ENCODE peak calls at places on chromosomes 7 and 10, in ten cellular contexts. U, P, E, I, G, S, J, X, C and D are unnamed samples.

GRCh38 chr10:89773081-89773480 is 71.7 kb downstream of the KIF20B start:
- DNase-seq in U (no peak), P (no peak), E (no peak), I (peak), G (no peak), S (no peak), J (no peak), X (no peak), C (peak), D (peak)

GRCh38 chr10:114868801-114869200 is 47.2 kb downstream of the FHIP2A start:
- DNase-seq in U (no peak), P (no peak), E (no peak), I (peak), G (no peak), S (no peak), J (no peak), X (no peak), C (peak), D (no peak)

GRCh38 chr10:13816195-13816926 is 229.6 kb downstream of the PRPF18 start:
- DNase-seq in U (peak), P (no peak), E (peak), I (peak), G (peak), S (no peak), J (peak), X (peak), C (peak), D (no peak)

GRCh38 chr10:103855852-103856496 is 598 bp upstream of the SH3PXD2A start:
- DNase-seq in U (no peak), P (no peak), E (no peak), I (no peak), G (no peak), S (no peak), J (no peak), X (no peak), C (no peak), D (no peak)

GRCh38 chr10:28082316-28082715 is 83.4 kb upstream of the ODAD2 start:
- DNase-seq in U (no peak), P (no peak), E (no peak), I (no peak), G (no peak), S (no peak), J (no peak), X (no peak), C (no peak), D (no peak)

GRCh38 chr7:99791021-99791420 is 7.0 kb upstream of the CYP3A4 start:
- DNase-seq in U (no peak), P (no peak), E (no peak), I (peak), G (no peak), S (no peak), J (no peak), X (no peak), C (peak), D (peak)

GRCh38 chr10:113965077-113965476 is 78.6 kb upstream of the ADRB1 start:
- DNase-seq in U (no peak), P (no peak), E (no peak), I (no peak), G (no peak), S (peak), J (no peak), X (no peak), C (no peak), D (no peak)

GRCh38 chr10:83214178-83214577 is 925.1 kb upstream of the GHITM start:
- DNase-seq in U (no peak), P (no peak), E (no peak), I (no peak), G (no peak), S (no peak), J (no peak), X (no peak), C (no peak), D (no peak)

GRCh38 chr7:132519936-132520335 is 56.3 kb downstream of the PLXNA4 start:
- DNase-seq in U (no peak), P (no peak), E (no peak), I (no peak), G (no peak), S (no peak), J (no peak), X (no peak), C (no peak), D (no peak)

GRCh38 chr7:148790850-148791249 is 92.1 kb downstream of the CUL1 start:
- DNase-seq in U (no peak), P (no peak), E (no peak), I (no peak), G (no peak), S (no peak), J (no peak), X (no peak), C (no peak), D (no peak)

GRCh38 chr7:85764034-85764433 is 577.2 kb upstream of the SEMA3D start:
- DNase-seq in U (no peak), P (no peak), E (no peak), I (no peak), G (no peak), S (no peak), J (no peak), X (no peak), C (no peak), D (no peak)

GRCh38 chr10:98382691-98383101 is 32.3 kb downstream of the PYROXD2 start:
- DNase-seq in U (no peak), P (no peak), E (no peak), I (no peak), G (no peak), S (no peak), J (no peak), X (no peak), C (peak), D (no peak)

GRCh38 chr7:87148332-87148955 is 3.8 kb upstream of the DMTF1 start:
- DNase-seq in U (peak), P (no peak), E (no peak), I (peak), G (peak), S (no peak), J (peak), X (no peak), C (peak), D (no peak)

GRCh38 chr7:69564454-69565417 is 33.5 kb upstream of the AUTS2 start:
- DNase-seq in U (peak), P (no peak), E (no peak), I (peak), G (no peak), S (peak), J (peak), X (no peak), C (no peak), D (no peak)

GRCh38 chr7:98314469-98314868 is 33.0 kb downstream of the BRI3 start:
- DNase-seq in U (peak), P (no peak), E (no peak), I (peak), G (no peak), S (peak), J (no peak), X (no peak), C (peak), D (no peak)

GRCh38 chr10:50641636-50642035 is 17.9 kb upstream of the SGMS1 start:
- DNase-seq in U (no peak), P (no peak), E (no peak), I (peak), G (no peak), S (no peak), J (no peak), X (no peak), C (no peak), D (no peak)

GRCh38 chr7:105654994-105655900 is 74.0 kb upstream of the EFCAB10 start:
- DNase-seq in U (peak), P (no peak), E (no peak), I (peak), G (no peak), S (no peak), J (peak), X (peak), C (peak), D (no peak)

GRCh38 chr10:92173996-92174395 is 116.9 kb downstream of the CPEB3 start:
- DNase-seq in U (no peak), P (no peak), E (no peak), I (no peak), G (no peak), S (no peak), J (no peak), X (no peak), C (no peak), D (no peak)

GRCh38 chr10:12129222-12130111 is at the start of gene SEC61A2:
- DNase-seq in U (peak), P (peak), E (peak), I (peak), G (peak), S (peak), J (peak), X (peak), C (peak), D (no peak)

GRCh38 chr7:14748461-14748860 is 154.1 kb downstream of the DGKB start:
- DNase-seq in U (peak), P (no peak), E (no peak), I (peak), G (no peak), S (no peak), J (peak), X (no peak), C (peak), D (no peak)

GRCh38 chr7:110790992-110791391 is 299.9 kb upstream of the LRRN3 start:
- DNase-seq in U (no peak), P (no peak), E (no peak), I (no peak), G (no peak), S (no peak), J (no peak), X (no peak), C (peak), D (no peak)

GRCh38 chr7:107914834-107915233 is 23.9 kb downstream of the DLD start:
- DNase-seq in U (no peak), P (no peak), E (no peak), I (no peak), G (no peak), S (no peak), J (no peak), X (no peak), C (no peak), D (no peak)

GRCh38 chr10:77971804-77972144 is 45.2 kb upstream of the DLG5 start:
- DNase-seq in U (no peak), P (no peak), E (no peak), I (no peak), G (no peak), S (no peak), J (no peak), X (no peak), C (no peak), D (no peak)

GRCh38 chr10:62056660-62057059 is 155.2 kb downstream of the ARID5B start:
- DNase-seq in U (no peak), P (no peak), E (no peak), I (no peak), G (no peak), S (no peak), J (no peak), X (no peak), C (no peak), D (no peak)

GRCh38 chr10:62058896-62059423 is 157.5 kb downstream of the ARID5B start:
- DNase-seq in U (no peak), P (no peak), E (no peak), I (no peak), G (no peak), S (no peak), J (no peak), X (no peak), C (no peak), D (no peak)

GRCh38 chr10:62057359-62057758 is 155.9 kb downstream of the ARID5B start:
- DNase-seq in U (no peak), P (no peak), E (no peak), I (peak), G (no peak), S (no peak), J (no peak), X (no peak), C (no peak), D (no peak)

GRCh38 chr10:62058476-62058875 is 157.0 kb downstream of the ARID5B start:
- DNase-seq in U (no peak), P (no peak), E (no peak), I (no peak), G (no peak), S (no peak), J (no peak), X (no peak), C (no peak), D (no peak)

GRCh38 chr10:62057872-62058271 is 156.4 kb downstream of the ARID5B start:
- DNase-seq in U (no peak), P (no peak), E (no peak), I (no peak), G (no peak), S (no peak), J (no peak), X (no peak), C (no peak), D (no peak)
- H3K4me3 ChIP-seq in U (no peak), P (no peak), E (no peak), I (no peak), G (no peak), S (no peak), J (no peak), X (no peak), C (no peak), D (no peak)

GRCh38 chr7:50448823-50449222 is 1.3 kb downstream of the FIGNL1 start:
- DNase-seq in U (no peak), P (no peak), E (no peak), I (no peak), G (no peak), S (peak), J (no peak), X (no peak), C (no peak), D (no peak)
- H3K4me3 ChIP-seq in U (no peak), P (no peak), E (no peak), I (no peak), G (no peak), S (peak), J (no peak), X (no peak), C (no peak), D (no peak)

GRCh38 chr7:101179780-101180755 is at the start of gene NAT16:
- DNase-seq in U (no peak), P (no peak), E (no peak), I (no peak), G (no peak), S (no peak), J (no peak), X (no peak), C (no peak), D (no peak)
- H3K4me3 ChIP-seq in U (peak), P (no peak), E (no peak), I (no peak), G (no peak), S (no peak), J (no peak), X (no peak), C (no peak), D (no peak)

DNA sequence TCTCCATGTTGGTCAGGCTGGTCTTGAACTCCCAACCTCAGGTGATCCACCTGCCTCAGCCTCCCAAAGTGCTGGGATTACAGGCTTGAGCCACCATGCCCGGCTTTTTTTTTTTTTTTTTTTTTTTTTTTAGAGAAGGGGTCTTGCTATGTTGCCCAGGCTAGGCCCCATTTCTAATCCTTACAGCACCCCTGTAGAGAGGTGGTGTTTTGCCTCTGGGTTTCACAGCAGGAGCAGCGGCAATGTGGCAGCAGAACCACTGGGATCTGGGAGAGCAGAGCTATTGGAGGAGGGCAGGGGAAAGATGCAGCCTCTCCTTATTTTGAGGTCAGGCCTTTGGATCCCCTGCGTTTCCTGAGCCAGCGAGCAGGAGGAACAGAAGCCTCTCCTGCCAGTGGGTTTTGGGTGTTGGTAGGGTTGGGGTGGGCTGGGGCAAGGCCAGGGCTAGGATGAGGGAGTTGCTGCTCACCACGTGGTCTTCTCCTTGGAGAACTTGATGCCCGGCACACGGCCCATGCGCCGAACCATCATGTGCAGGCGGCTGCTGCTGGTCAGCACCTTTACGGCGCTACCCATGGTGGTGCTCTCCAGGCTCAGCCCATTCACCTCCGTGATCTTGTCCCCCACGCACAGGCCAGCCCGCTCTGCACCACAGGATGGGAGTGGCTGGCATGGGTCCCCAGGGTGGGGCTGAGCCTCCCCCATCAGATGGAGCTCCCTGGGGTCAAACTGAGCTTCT is 7.8 kb downstream of the PDZD7 start:
- DNase-seq in U (no peak), P (no peak), E (peak), I (no peak), G (no peak), S (no peak), J (no peak), X (no peak), C (no peak), D (no peak)
- H3K4me3 ChIP-seq in U (no peak), P (no peak), E (no peak), I (no peak), G (no peak), S (no peak), J (no peak), X (no peak), C (no peak), D (no peak)

GRCh38 chr10:31158000-31158658 is 126.5 kb upstream of the ZNF438 start:
- DNase-seq in U (no peak), P (no peak), E (no peak), I (peak), G (no peak), S (no peak), J (no peak), X (no peak), C (peak), D (no peak)
- H3K4me3 ChIP-seq in U (no peak), P (no peak), E (no peak), I (no peak), G (no peak), S (no peak), J (no peak), X (no peak), C (no peak), D (no peak)

GRCh38 chr10:49183596-49184542 is 4.3 kb downstream of the TMEM273 start:
- DNase-seq in U (no peak), P (no peak), E (no peak), I (no peak), G (no peak), S (no peak), J (no peak), X (no peak), C (no peak), D (no peak)

GRCh38 chr10:49185213-49185612 is 3.0 kb downstream of the TMEM273 start:
- DNase-seq in U (no peak), P (no peak), E (no peak), I (no peak), G (no peak), S (no peak), J (no peak), X (no peak), C (no peak), D (no peak)

GRCh38 chr10:49182776-49183175 is 5.4 kb downstream of the TMEM273 start:
- DNase-seq in U (no peak), P (no peak), E (no peak), I (no peak), G (no peak), S (no peak), J (no peak), X (no peak), C (no peak), D (no peak)

GRCh38 chr10:49186613-49187012 is 1.6 kb downstream of the TMEM273 start:
- DNase-seq in U (no peak), P (no peak), E (no peak), I (no peak), G (no peak), S (no peak), J (no peak), X (no peak), C (no peak), D (no peak)

DNA sequence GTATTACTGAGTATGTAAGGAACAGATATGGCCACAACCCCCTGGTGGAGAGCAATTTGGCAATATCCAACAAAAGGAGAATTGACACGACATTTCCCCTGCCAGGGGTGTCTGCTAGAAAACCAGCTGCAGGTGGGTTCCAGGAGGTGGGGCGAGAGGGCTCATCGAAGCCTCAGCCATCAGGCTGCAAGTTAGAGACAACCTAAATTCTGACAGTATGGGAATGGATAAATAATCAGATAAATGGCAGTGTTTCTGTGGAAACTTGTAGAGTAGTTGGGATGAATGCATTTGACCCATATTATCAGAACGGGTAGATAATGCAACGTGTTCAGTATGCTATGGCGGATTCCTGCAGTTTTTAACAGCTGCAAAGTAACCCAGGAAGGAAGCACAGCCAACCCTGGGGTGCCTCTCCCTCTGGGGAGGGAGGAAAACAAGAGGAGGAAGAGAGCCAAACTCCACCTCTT is 3.5 kb downstream of the TMEM273 start:
- DNase-seq in U (no peak), P (no peak), E (no peak), I (no peak), G (no peak), S (no peak), J (no peak), X (no peak), C (no peak), D (no peak)
- H3K4me3 ChIP-seq in U (no peak), P (no peak), E (no peak), I (no peak), G (no peak), S (no peak), J (no peak), X (no peak), C (no peak), D (no peak)

DNA sequence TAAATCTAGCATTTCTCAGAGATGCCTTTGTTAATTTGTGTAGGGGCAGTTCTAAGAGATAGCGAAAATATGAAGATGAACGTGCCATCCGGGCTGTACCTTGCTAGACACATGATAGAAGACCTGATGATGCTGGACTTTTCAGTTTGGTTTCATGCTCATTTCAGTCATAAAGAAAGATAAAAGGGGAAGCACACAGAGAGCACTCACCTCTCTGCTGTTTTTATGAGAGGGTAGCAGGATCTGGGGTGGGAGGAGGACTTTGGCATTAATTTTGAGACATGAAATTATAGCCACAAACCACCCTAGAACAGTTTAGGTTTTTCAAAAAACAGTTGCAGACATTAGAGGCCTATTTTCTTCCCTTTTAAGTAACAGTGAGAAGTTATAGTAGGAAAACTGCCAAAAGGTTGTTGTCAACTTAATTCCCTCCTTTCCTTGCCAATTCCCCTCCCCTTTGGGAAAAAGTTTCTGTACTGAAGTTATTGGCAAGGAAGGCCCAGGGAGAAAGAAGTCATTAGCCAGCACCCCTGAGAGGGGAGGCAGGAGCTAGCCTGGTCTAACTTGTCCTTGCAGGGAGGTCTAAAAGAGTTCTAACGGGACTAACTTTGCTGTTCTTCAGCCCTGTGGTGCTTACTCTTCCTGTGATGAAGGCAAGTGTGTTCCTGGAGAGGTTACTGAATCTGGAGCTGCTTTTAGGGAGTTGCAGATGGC is 2.7 kb downstream of the ST7 start:
- DNase-seq in U (peak), P (no peak), E (no peak), I (peak), G (no peak), S (peak), J (peak), X (peak), C (no peak), D (no peak)
- H3K4me3 ChIP-seq in U (no peak), P (no peak), E (no peak), I (no peak), G (no peak), S (peak), J (no peak), X (no peak), C (no peak), D (no peak)

DNA sequence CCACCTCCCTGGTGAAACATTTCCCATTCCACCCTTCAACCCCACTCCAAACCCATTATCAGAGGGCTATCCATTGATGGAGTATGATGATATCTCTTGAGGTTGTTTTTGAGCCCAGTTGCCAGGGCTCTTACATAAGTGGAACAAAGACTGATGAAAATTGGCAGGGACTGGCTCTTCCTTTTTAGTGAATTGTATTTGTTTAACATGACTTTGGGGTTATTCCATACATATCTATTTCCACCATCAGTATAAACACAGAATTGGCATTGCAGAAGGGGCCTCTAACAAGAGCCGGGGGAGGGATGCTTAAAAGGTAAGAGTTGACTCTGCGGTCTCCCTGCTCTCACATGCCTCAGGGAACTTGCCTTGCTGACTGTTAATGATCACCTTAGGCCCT is 28.9 kb downstream of the FZD1 start:
- DNase-seq in U (no peak), P (no peak), E (no peak), I (no peak), G (no peak), S (no peak), J (no peak), X (no peak), C (no peak), D (no peak)
- H3K4me3 ChIP-seq in U (no peak), P (no peak), E (no peak), I (no peak), G (no peak), S (no peak), J (no peak), X (no peak), C (no peak), D (no peak)